ENCODE peak calls at places on chromosome 5, in ten cellular contexts. O is colonic mucosa; V is aorta; K is stomach; G is sigmoid colon; U is A549; J is kidney; I is choroid plexus epithelial cell; Q is epithelial cell of esophagus; E is CD4-positive, CD25-positive, alpha-beta regulatory T cell. X is an unnamed sample.

GRCh38 chr5:89016741-89017312 is 133.8 kb upstream of the MEF2C start:
- DNase-seq in J (no peak), Q (no peak), U (no peak), O (no peak), I (no peak), G (no peak), V (no peak), K (no peak), E (no peak), X (no peak)

GRCh38 chr5:6744841-6745705 is 31.8 kb downstream of the TENT4A start:
- DNase-seq in V (no peak), U (no peak), G (peak), Q (no peak), I (no peak), J (no peak), E (no peak), K (no peak), O (no peak), X (no peak)

GRCh38 chr5:72511371-72512178 is 4.4 kb upstream of the ZNF366 start:
- DNase-seq in Q (peak), U (no peak), G (no peak), E (no peak), K (no peak), J (no peak), V (no peak), I (peak), O (peak), X (no peak)

GRCh38 chr5:142368529-142368928 is 43.7 kb upstream of the SPRY4 start:
- DNase-seq in V (no peak), I (no peak), O (no peak), E (no peak), U (no peak), G (no peak), K (no peak), Q (no peak), J (no peak), X (no peak)

GRCh38 chr5:143561248-143561647 is 157.8 kb upstream of the NR3C1 start:
- DNase-seq in O (no peak), K (peak), Q (no peak), G (no peak), I (no peak), U (no peak), E (no peak), V (no peak), J (no peak), X (no peak)

GRCh38 chr5:92760550-92760949 is 820.5 kb downstream of the NR2F1-AS1 start:
- DNase-seq in Q (no peak), O (no peak), I (no peak), V (no peak), G (no peak), U (no peak), E (no peak), J (no peak), K (no peak), X (no peak)

GRCh38 chr5:142543951-142544753 is 141.7 kb downstream of the FGF1 start:
- DNase-seq in I (peak), G (no peak), Q (no peak), J (no peak), V (no peak), E (no peak), O (no peak), U (no peak), K (no peak), X (no peak)

GRCh38 chr5:122870219-122870856 is 24.9 kb downstream of the SNX24 start:
- DNase-seq in E (no peak), O (no peak), Q (no peak), U (no peak), J (no peak), G (no peak), V (no peak), K (no peak), I (peak), X (no peak)

GRCh38 chr5:95859327-95860060 is 37.0 kb upstream of the GLRX start:
- DNase-seq in E (no peak), J (no peak), V (no peak), I (no peak), Q (peak), O (no peak), K (no peak), U (peak), G (no peak), X (no peak)

GRCh38 chr5:110088676-110089436 is 399.1 kb downstream of the MAN2A1 start:
- DNase-seq in J (no peak), K (no peak), Q (peak), V (no peak), O (no peak), I (no peak), U (no peak), G (no peak), E (no peak), X (no peak)

GRCh38 chr5:64827703-64828102 is 59.0 kb downstream of the CWC27 start:
- DNase-seq in O (no peak), K (no peak), G (no peak), Q (no peak), U (no peak), V (no peak), E (no peak), I (peak), J (no peak), X (no peak)

GRCh38 chr5:61234019-61234418 is 71.8 kb upstream of the SMIM15 start:
- DNase-seq in E (no peak), U (no peak), O (no peak), I (no peak), K (no peak), Q (no peak), J (no peak), V (no peak), G (no peak), X (no peak)

GRCh38 chr5:11733185-11733839 is 170.9 kb downstream of the CTNND2 start:
- DNase-seq in E (no peak), K (no peak), V (no peak), J (no peak), O (no peak), G (no peak), U (no peak), I (no peak), Q (no peak), X (no peak)

GRCh38 chr5:142012792-142013388 is at the start of gene GNPDA1:
- DNase-seq in Q (peak), K (peak), I (peak), U (peak), O (peak), G (peak), V (peak), J (peak), E (peak), X (no peak)

GRCh38 chr5:81180780-81181179 is 52.3 kb upstream of the CKMT2 start:
- DNase-seq in O (no peak), V (no peak), J (no peak), Q (no peak), I (no peak), G (no peak), E (no peak), K (no peak), U (no peak), X (no peak)

GRCh38 chr5:8829322-8830029 is 716.4 kb downstream of the SEMA5A start:
- DNase-seq in U (peak), J (no peak), Q (peak), V (no peak), K (no peak), E (no peak), G (no peak), O (no peak), I (peak), X (no peak)

GRCh38 chr5:159873680-159874079 is 42.6 kb upstream of the ADRA1B start:
- DNase-seq in G (no peak), K (no peak), I (no peak), U (peak), V (no peak), O (no peak), Q (no peak), E (no peak), J (no peak), X (no peak)

GRCh38 chr5:75054110-75054930 is 2.0 kb upstream of the GCNT4 start:
- DNase-seq in G (peak), K (peak), E (no peak), V (peak), U (no peak), O (peak), I (peak), J (peak), Q (peak), X (no peak)

DNA sequence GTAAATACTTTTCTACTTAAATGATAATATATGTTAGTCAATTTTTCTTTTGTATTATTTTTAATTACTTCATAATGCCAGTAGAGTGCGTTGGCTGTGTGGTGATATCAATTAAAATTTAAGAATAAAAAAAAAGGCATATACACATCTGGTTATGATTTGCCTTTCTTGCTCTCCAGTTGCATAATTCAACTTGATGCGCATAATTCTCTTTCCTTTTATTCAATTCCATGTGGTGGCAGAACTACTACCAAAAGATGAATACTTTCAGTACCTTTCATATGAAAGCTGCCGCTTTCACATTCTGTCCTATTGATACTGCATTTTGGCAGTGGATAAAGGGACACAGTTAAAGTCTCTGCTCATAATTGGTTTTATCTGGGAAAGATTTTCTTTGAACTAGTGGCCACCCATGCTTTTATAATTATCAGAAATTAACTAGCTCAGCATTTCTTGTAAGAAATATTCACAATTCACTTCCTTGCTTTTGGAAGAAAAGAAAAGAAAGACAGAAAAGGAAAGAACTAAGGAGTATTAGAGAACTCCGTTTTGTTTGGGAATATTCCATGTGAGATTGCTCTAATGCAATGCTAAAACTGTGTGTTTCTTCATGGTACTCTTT is 12.3 kb upstream of the ADGRV1 start:
- DNase-seq in K (no peak), E (no peak), J (no peak), I (no peak), G (no peak), Q (no peak), U (no peak), O (no peak), V (no peak), X (peak)
- H3K4me3 ChIP-seq in K (no peak), E (no peak), J (no peak), I (no peak), G (no peak), Q (no peak), U (no peak), O (no peak), V (no peak), X (peak)

GRCh38 chr5:139650689-139651501 is 2.7 kb downstream of the CXXC5 start:
- DNase-seq in Q (no peak), V (peak), U (peak), I (peak), K (peak), E (no peak), J (peak), G (peak), O (peak), X (no peak)

GRCh38 chr5:139652788-139653241 is 4.7 kb downstream of the CXXC5 start:
- DNase-seq in Q (no peak), V (no peak), O (no peak), J (no peak), K (no peak), G (no peak), I (peak), E (no peak), U (no peak), X (no peak)

GRCh38 chr5:139651502-139651862 is 3.3 kb downstream of the CXXC5 start:
- DNase-seq in E (no peak), U (peak), O (no peak), J (no peak), I (no peak), K (no peak), V (no peak), G (peak), Q (no peak), X (no peak)

GRCh38 chr5:139653616-139654015 is 5.5 kb downstream of the CXXC5 start:
- DNase-seq in K (no peak), Q (no peak), O (no peak), E (no peak), I (no peak), V (no peak), J (peak), U (no peak), G (no peak), X (no peak)

GRCh38 chr5:139651863-139652787 is 4.0 kb downstream of the CXXC5 start:
- DNase-seq in K (peak), V (peak), U (peak), O (peak), G (peak), J (peak), I (peak), E (peak), Q (peak), X (no peak)
- H3K4me3 ChIP-seq in K (peak), V (no peak), U (peak), O (no peak), G (no peak), J (peak), I (peak), E (no peak), Q (no peak), X (peak)

DNA sequence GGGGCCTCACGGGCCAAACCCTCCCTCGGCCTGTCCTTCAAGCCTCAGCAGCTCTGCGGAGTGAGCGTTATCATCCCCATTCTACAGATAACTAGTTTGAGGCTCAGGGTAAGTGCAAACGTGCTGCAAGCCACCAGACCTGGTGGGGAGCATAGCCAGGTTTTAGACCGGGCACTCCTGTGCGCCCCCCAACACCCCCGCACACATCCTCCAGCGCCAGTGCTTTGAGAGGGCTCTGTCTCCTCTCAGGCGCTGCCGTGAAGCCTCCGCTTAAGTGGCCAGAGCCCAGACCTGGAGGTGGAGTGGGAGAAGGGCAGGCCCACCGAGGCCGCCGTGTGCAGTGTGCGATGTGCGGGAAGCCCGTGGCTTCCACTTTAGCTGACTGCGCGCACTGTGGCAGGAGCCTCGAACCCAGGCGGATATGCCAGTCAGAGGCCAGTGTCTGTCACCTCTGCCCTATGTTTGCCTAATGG is 1.6 kb upstream of the MGAT1 start:
- DNase-seq in V (no peak), Q (no peak), G (peak), I (no peak), U (no peak), J (peak), K (no peak), E (no peak), O (no peak), X (no peak)
- H3K4me3 ChIP-seq in V (no peak), Q (peak), G (no peak), I (no peak), U (no peak), J (no peak), K (peak), E (peak), O (peak), X (no peak)

DNA sequence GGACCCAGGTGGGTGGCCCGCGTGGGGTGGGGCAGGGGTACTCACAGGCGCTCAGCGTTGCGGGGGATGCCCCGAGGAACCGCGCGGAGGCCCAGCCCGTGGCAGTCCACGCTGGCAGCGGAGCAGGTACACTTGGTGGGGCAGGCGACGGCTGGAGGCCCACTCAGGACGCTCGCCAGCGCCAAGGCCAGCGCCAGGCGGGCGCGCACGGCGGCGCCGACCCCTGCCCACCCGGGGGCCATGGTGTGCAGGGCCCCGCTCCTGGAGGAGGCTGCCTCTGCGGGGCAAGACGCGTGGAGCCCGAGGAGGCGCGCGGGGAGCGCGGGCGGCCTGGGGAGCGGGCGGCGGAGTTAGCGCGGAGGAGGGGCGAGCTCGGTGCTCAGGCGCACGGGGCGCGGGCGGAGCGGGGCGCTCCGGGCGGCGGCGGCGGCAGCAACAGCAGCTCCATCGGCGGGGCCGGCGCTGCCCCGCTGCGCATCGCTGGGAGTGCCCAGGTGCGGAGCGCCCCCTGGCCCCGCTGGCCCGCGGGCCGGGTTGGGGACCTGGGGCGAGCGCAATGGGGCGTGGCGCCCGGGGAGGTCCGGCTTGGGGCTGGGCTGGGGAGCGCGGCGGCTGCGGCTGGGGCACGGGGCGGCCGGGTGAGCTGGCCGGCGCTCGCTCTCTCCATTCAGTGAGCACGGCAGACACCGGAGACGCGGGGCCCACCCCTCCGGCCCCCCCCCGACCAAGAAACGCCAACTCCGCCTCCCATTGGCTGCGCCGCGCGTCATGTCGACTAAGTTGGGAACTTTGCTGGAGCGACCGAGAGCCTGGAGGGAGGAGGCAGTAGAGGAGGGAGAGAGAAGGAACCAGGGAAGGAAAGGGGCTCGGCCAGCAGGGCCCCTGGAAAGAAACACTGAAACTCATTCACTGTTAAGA is at the start of gene SLIT3:
- DNase-seq in E (no peak), U (peak), O (peak), Q (peak), K (peak), I (peak), V (peak), G (peak), J (peak), X (no peak)
- H3K4me3 ChIP-seq in E (no peak), U (peak), O (peak), Q (peak), K (peak), I (peak), V (peak), G (peak), J (peak), X (no peak)

GRCh38 chr5:76874088-76874581 is 24.3 kb downstream of the S100Z start:
- DNase-seq in E (no peak), G (no peak), Q (no peak), V (no peak), J (no peak), U (no peak), O (no peak), K (no peak), I (no peak), X (no peak)
- H3K4me3 ChIP-seq in E (no peak), G (no peak), Q (no peak), V (no peak), J (no peak), U (no peak), O (no peak), K (no peak), I (no peak), X (no peak)

DNA sequence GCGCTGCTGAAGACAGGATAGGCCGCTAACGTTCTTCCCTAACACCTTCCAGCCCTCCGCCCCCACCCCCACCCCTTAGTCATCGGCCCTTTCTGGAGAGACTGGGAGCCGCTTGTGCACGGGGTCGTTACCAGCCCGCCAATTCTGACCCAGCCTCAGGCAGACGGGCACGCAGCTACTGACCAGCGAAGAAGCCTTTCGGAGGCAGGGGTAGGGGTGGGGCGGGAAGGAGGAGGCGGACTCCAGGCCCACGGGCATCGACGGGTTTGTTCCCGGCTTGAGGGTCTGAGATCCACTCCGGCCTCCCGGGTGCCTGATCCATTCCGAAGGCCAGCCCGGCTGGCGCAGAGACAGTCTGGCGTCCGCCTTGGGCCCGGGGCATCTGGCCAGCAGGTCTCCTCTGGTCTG is 729 bp upstream of the HAND1 start:
- DNase-seq in I (no peak), O (no peak), K (no peak), J (peak), Q (no peak), E (no peak), V (no peak), U (no peak), G (peak), X (no peak)
- H3K4me3 ChIP-seq in I (no peak), O (no peak), K (peak), J (no peak), Q (no peak), E (no peak), V (no peak), U (peak), G (peak), X (no peak)

GRCh38 chr5:132298813-132299212 is 4.6 kb downstream of the SLC22A4 start:
- DNase-seq in J (no peak), E (no peak), I (no peak), Q (no peak), K (no peak), U (no peak), G (no peak), V (no peak), O (no peak), X (no peak)

GRCh38 chr5:132296412-132297001 is 2.3 kb downstream of the SLC22A4 start:
- DNase-seq in U (no peak), I (peak), E (no peak), J (no peak), O (no peak), Q (no peak), K (no peak), V (no peak), G (no peak), X (no peak)

GRCh38 chr5:132297211-132297940 is 3.2 kb downstream of the SLC22A4 start:
- DNase-seq in Q (no peak), K (no peak), J (no peak), O (no peak), V (no peak), U (no peak), E (no peak), I (no peak), G (no peak), X (no peak)

GRCh38 chr5:132299901-132300300 is 5.7 kb downstream of the SLC22A4 start:
- DNase-seq in Q (no peak), G (no peak), V (no peak), K (no peak), O (no peak), I (no peak), U (no peak), J (no peak), E (no peak), X (no peak)

DNA sequence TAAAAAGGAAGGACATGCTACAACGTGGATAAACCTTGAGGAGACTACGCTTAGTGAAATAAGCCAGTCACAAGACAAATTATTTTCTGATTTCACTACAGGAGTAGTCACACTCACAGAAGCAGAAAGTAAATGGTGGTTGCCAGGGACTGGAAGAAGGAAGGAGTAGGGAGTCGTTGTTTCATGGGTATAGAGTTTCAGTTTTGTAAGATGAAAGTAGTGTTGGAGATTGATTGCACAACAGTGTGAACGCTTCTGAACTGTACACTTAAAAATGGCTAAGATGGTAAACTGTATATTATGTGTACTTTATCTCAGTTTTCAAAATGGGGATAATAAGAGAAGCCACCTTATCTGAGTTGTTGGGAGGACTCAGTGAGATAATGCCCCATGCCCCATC is 4.1 kb downstream of the SLC22A4 start:
- DNase-seq in V (no peak), K (no peak), J (no peak), O (no peak), I (peak), G (no peak), E (no peak), Q (peak), U (no peak), X (no peak)
- H3K4me3 ChIP-seq in V (no peak), K (no peak), J (no peak), O (no peak), I (no peak), G (no peak), E (no peak), Q (no peak), U (no peak), X (no peak)

GRCh38 chr5:16712600-16712999 is 95.8 kb upstream of the RETREG1 start:
- DNase-seq in V (no peak), Q (no peak), K (no peak), O (no peak), I (no peak), U (no peak), G (no peak), E (no peak), J (no peak), X (no peak)
- H3K4me3 ChIP-seq in V (no peak), Q (no peak), K (no peak), O (no peak), I (no peak), U (no peak), G (no peak), E (no peak), J (no peak), X (no peak)